ENCODE peak calls at places on chromosomes 1 and 21, in four cellular contexts. U is HL-60, Z is GM12878, C is K562. P is an unnamed sample.

GRCh38 chr1:181295215-181295614 is 188.1 kb upstream of the CACNA1E start:
- DNase-seq in U (no peak), C (no peak), Z (no peak), P (no peak)

GRCh38 chr1:110436635-110437034 is 14.3 kb upstream of the PROK1 start:
- DNase-seq in Z (no peak), U (no peak), C (no peak), P (no peak)

GRCh38 chr1:8817413-8818324 is at the start of gene RERE:
- DNase-seq in U (peak), C (peak), Z (peak), P (peak)

GRCh38 chr1:178408869-178409268 is 87.9 kb downstream of the CLEC20A start:
- DNase-seq in U (no peak), C (no peak), Z (no peak), P (no peak)

GRCh38 chr1:200673952-200674823 is 4.5 kb upstream of the DDX59 start:
- DNase-seq in C (no peak), U (no peak), Z (no peak), P (no peak)

GRCh38 chr1:16145030-16145987 is 10.6 kb downstream of the EPHA2 start:
- DNase-seq in C (peak), U (no peak), Z (no peak), P (no peak)

GRCh38 chr21:31630062-31630711 is 29.3 kb upstream of the SOD1 start:
- DNase-seq in Z (no peak), C (no peak), U (no peak), P (no peak)

GRCh38 chr21:17613242-17613676 is 558 bp upstream of the BTG3 start:
- DNase-seq in Z (no peak), U (no peak), C (no peak), P (peak)

GRCh38 chr1:4601986-4602385 is 52.4 kb upstream of the AJAP1 start:
- DNase-seq in U (no peak), Z (no peak), C (no peak), P (no peak)

GRCh38 chr1:180165096-180165495 is 10.4 kb downstream of the QSOX1 start:
- DNase-seq in U (no peak), C (no peak), Z (no peak), P (no peak)

GRCh38 chr1:67683736-67684525 is 1.1 kb upstream of the GADD45A start:
- DNase-seq in U (no peak), C (peak), Z (no peak), P (no peak)

GRCh38 chr1:16183765-16184556 is 28.1 kb upstream of the EPHA2 start:
- DNase-seq in C (no peak), U (no peak), Z (no peak), P (no peak)

GRCh38 chr1:242147096-242147976 is 148.4 kb upstream of the MAP1LC3C start:
- DNase-seq in C (no peak), Z (no peak), U (peak), P (no peak)

GRCh38 chr1:119947468-119947867 is 51.2 kb upstream of the ADAM30 start:
- DNase-seq in C (no peak), Z (no peak), U (no peak), P (no peak)

GRCh38 chr1:234114648-234115307 is 210.3 kb downstream of the SLC35F3 start:
- DNase-seq in Z (peak), C (peak), U (peak), P (peak)

GRCh38 chr1:150906813-150907212 is 19.4 kb upstream of the SETDB1 start:
- DNase-seq in Z (no peak), C (no peak), U (no peak), P (no peak)

GRCh38 chr1:204377800-204378608 is 18.3 kb upstream of the PLEKHA6 start:
- DNase-seq in C (peak), U (peak), Z (no peak), P (no peak)

GRCh38 chr1:109767596-109768334 is 4.0 kb upstream of the EPS8L3 start:
- DNase-seq in C (no peak), U (no peak), Z (no peak), P (no peak)

GRCh38 chr1:89890085-89890754 is 69.4 kb downstream of the LRRC8D start:
- DNase-seq in Z (no peak), C (no peak), U (no peak), P (no peak)

GRCh38 chr1:161994153-161994814 is 29.4 kb downstream of the OLFML2B start:
- DNase-seq in Z (no peak), U (no peak), C (no peak), P (no peak)

GRCh38 chr1:156692958-156693857 is 12.2 kb downstream of the CRABP2 start:
- DNase-seq in U (no peak), C (peak), Z (no peak), P (no peak)

GRCh38 chr1:87224209-87224608 is 104.5 kb upstream of the LMO4 start:
- DNase-seq in C (no peak), Z (no peak), U (no peak), P (no peak)

GRCh38 chr1:186849271-186849671 is 20.5 kb downstream of the PLA2G4A start:
- DNase-seq in U (peak), C (no peak), Z (peak), P (no peak)

GRCh38 chr1:210143465-210144062 is 89.0 kb upstream of the SERTAD4 start:
- DNase-seq in U (peak), C (peak), Z (no peak), P (peak)

GRCh38 chr1:227805606-227806197 is 9.8 kb upstream of the PRSS38 start:
- DNase-seq in C (no peak), Z (no peak), U (no peak), P (no peak)

GRCh38 chr1:166485620-166486019 is 318.8 kb upstream of the FAM78B start:
- DNase-seq in Z (no peak), U (no peak), C (no peak), P (no peak)

GRCh38 chr1:20787100-20787774 is at the start of gene HP1BP3:
- DNase-seq in Z (no peak), C (peak), U (no peak), P (peak)

GRCh38 chr1:103197266-103197665 is 88.9 kb upstream of the COL11A1 start:
- DNase-seq in Z (no peak), U (no peak), C (no peak), P (no peak)

GRCh38 chr1:31152181-31152768 is 86.8 kb upstream of the PUM1 start:
- DNase-seq in C (no peak), U (peak), Z (no peak), P (no peak)

GRCh38 chr1:87093286-87093685 is 178.9 kb downstream of the HS2ST1 start:
- DNase-seq in C (no peak), U (no peak), Z (no peak), P (no peak)

GRCh38 chr1:155938220-155938627 is 3.2 kb upstream of the RXFP4 start:
- DNase-seq in C (peak), U (no peak), Z (peak), P (no peak)

DNA sequence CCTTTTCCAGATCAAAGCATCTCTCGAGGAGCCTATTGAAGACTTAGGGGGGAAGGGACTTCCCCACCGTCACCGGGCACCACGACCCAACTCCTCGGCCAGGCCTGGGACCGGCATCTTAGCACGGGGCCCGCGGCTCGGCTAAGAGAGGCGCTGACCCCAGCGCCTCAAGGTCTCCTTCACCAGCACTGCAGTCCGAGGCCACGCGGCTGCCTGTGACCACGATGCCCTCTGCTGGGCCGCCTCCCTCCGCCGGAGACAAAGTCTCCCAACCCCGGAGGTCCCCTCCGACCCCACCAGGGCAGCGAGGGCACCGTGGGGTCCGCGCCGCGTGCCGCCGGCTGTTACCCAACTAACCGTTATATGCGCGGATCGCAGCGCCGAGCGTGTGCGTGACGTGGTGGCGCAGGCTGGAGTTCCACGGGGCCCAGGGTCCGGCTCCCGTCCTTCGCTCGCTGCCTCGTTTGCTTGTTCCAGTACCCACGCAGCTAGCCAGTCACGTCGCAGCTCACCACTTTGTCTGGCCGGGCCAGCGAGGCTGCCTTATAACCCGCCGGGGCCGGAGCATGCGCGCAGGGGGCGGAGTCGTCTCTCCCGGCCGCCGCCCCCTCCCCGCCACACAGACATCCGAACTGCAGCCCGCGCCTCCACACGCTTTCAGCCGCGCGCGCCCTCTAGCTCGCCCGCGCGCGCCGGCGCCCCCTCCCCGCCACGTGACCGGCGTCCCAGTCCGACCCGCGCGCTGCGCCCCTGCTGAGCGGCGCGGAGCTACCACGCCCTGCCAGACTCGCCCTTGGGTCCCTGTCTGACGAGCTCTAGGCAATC is at the start of gene SLC16A1:
- DNase-seq in Z (peak), C (peak), U (peak), P (peak)
- TF ChIP-seq POLR2AphosphoS5 in Z (peak), C (peak), U (peak), P (peak)

DNA sequence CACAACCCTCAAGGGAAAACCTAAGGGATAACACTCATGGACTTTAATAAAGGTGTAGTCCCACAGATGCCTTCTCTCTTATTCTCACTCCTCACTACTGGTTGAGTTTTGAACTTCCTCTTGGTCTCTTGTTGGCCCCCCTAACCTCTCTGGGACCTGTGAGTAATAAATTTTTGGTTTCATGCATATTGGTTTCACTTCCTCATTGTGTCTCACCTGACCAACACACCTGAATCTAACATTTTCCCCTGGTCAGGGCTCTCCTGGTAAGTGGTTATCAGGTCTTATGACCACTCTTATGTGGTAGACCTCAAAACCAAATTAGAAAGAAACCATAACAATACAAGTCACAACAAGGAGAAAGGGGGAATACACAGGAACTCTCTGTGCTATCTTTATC is 60.5 kb upstream of the PRMT6 start:
- DNase-seq in U (no peak), Z (peak), C (no peak), P (peak)
- TF ChIP-seq SPI1 in U (no peak), Z (peak), C (no peak), P (peak)

GRCh38 chr1:21911205-21912001 is 25.7 kb downstream of the HSPG2 start:
- DNase-seq in Z (no peak), U (no peak), C (peak), P (no peak)
- TF ChIP-seq POLR2AphosphoS5 in Z (no peak), U (no peak), C (no peak), P (no peak)

GRCh38 chr21:35593000-35593502 is 467.3 kb downstream of the SETD4 start:
- DNase-seq in C (no peak), U (no peak), Z (no peak), P (no peak)
- TF ChIP-seq SPI1 in C (no peak), U (no peak), Z (no peak), P (no peak)

GRCh38 chr1:27382950-27383627 is at the start of gene CD164L2:
- DNase-seq in U (no peak), Z (no peak), C (peak), P (peak)
- TF ChIP-seq POLR2AphosphoS5 in U (no peak), Z (no peak), C (no peak), P (no peak)

DNA sequence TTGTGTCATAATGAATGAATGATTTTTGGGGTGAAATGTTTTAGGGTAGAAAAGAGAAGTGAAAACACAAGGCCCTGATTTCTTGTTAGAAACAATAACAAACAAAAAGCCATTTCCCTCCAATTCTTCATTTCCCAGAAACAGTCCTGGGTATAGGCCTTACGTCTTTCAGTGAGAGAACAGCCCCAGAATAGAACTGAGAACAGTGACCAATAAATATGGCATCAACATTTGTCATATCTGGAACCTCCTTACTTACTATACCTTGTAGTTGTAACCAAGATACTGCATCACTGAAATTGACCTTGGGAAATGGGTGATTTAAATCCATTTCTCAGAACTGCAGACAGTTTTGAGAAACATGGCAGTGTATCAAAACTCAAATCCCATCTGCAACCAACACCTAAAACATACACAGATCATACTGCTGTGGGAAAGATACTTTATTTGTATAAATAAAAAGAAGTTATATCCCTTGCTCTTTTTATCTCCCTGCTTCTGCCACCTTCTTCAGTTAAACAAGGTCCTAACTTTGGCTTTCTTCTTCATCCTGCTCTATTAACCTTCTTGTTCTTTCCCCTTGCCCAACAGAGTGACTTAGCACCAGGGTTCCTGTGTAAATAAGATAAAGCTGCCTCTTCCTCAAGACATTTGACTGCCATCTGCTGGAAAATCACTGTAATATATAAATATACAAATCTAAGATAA is 19.5 kb downstream of the XKR8 start:
- DNase-seq in C (peak), U (peak), Z (peak), P (no peak)
- TF ChIP-seq SPI1 in C (peak), U (no peak), Z (peak), P (peak)

DNA sequence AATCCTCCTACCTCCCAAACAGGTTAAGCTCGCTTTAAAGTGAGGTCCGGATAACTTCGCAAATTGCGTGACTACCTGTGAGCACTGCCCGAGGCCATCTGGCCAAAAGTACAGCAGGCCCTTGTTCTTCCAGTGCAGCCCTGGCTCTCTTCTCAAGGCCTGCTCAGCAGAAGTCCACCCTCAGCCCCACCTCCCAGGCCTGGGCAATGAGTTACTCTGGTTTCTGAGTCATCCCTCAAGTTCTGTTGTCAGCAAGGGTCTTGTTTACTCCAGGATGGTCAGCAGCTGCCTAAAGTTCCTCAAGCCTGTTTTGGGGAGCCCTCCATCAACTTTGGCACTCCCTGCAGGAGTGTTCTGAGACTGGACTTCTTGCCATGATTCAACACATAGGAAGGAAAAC is 101.7 kb downstream of the BCAR3 start:
- DNase-seq in C (no peak), U (no peak), Z (no peak), P (no peak)
- TF ChIP-seq POLR2AphosphoS5 in C (no peak), U (no peak), Z (no peak), P (no peak)

DNA sequence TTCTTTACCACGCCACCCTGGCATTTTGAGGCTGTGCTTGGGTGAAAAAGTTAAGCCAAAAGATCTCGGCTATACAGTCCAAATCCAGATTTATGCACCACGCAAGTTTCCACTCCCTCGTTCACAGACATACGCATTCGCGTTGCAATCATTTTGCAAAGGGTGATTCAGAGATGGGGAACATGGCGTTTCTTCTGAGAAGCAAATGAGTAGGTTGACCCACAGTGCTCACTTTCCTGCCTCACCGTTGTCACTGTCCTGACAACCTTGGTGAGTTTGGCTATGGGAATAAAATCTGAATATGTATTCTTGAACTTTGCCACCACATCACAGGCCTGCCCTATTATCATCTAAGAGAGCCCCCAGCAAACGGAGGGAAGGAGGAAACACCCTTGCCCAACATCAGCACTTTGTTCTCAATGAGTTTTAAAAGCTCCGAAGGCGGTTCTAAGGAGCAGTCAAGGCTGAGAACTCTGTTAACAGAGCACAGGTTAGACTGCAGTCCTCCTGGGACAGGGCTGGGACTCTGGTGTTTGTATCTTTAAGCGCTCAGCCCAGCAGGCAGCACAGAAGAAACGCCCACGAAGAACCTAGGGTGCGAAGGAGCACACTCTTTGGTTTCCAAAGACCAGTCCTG is 86.4 kb downstream of the RUNX1 start:
- DNase-seq in Z (no peak), C (no peak), U (no peak), P (no peak)
- TF ChIP-seq SPI1 in Z (no peak), C (no peak), U (no peak), P (no peak)

GRCh38 chr1:208851376-208851775 is 607.2 kb upstream of the PLXNA2 start:
- DNase-seq in Z (no peak), U (no peak), C (no peak), P (no peak)

GRCh38 chr1:208848854-208849253 is 604.7 kb upstream of the PLXNA2 start:
- DNase-seq in C (no peak), U (no peak), Z (no peak), P (no peak)

GRCh38 chr1:208855403-208855802 is 611.2 kb upstream of the PLXNA2 start:
- DNase-seq in C (no peak), Z (peak), U (no peak), P (peak)

DNA sequence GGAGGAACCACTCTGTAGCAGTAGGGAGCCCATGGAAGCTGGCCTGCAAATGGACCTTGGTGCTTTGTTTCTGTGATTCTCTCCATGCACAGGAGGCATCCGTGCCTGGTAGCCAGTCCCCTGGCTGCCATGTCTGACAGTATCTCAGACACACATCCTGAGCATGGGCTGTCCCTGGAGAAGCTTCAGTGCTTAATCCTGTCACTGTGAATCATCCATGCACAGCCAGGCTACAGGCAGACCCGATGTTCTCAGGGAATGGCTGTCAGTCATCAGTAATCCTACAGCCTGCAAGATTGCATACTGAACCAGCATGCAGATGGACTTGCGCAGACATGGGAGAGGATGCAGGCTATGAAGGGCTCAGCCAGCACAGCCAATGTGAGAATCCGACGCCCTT is 606.3 kb upstream of the PLXNA2 start:
- DNase-seq in C (no peak), Z (no peak), U (no peak), P (no peak)
- TF ChIP-seq POLR2AphosphoS5 in C (no peak), Z (no peak), U (no peak), P (no peak)